ENCODE peak calls at places on chromosome 10, in nine cellular contexts. E, R, N, J, T, W, Z, V and M are unnamed samples.

GRCh38 chr10:45071043-45071813 is 70.5 kb downstream of the ZNF22 start:
- DNase-seq in J (no peak), R (no peak), E (no peak), T (no peak), W (no peak), V (no peak), N (no peak), Z (no peak), M (no peak)

GRCh38 chr10:55631071-55631654 is 729.9 kb downstream of the ZWINT start:
- DNase-seq in T (peak; percentile 80), V (peak; percentile 54), J (no peak), R (peak; percentile 34), W (no peak), N (no peak), E (peak; percentile 86), Z (peak; percentile 31), M (no peak)

GRCh38 chr10:82282782-82283456 is 407.9 kb downstream of the NRG3 start:
- DNase-seq in E (no peak), N (no peak), T (no peak), Z (no peak), W (no peak), R (no peak), J (no peak), V (no peak), M (no peak)

GRCh38 chr10:49072166-49072885 is 43.0 kb downstream of the VSTM4 start:
- DNase-seq in R (no peak), W (no peak), N (no peak), T (no peak), E (no peak), Z (no peak), J (no peak), V (no peak), M (no peak)

GRCh38 chr10:20814116-20814515 is 83.0 kb downstream of the NEBL start:
- DNase-seq in T (no peak), V (no peak), W (no peak), R (no peak), Z (no peak), N (no peak), J (no peak), E (no peak), M (no peak)

GRCh38 chr10:97426776-97427570 is 982 bp downstream of the PGAM1 start:
- DNase-seq in J (no peak), V (no peak), N (no peak), Z (no peak), R (no peak), W (no peak), E (peak; percentile 74), T (no peak), M (no peak)

GRCh38 chr10:118342638-118343020 is 505 bp upstream of the FAM204A start:
- DNase-seq in R (no peak), J (no peak), V (no peak), Z (no peak), T (no peak), W (no peak), E (no peak), N (no peak), M (no peak)

GRCh38 chr10:62860946-62861345 is 44.8 kb upstream of the EGR2 start:
- DNase-seq in N (no peak), T (no peak), R (no peak), J (no peak), W (no peak), V (no peak), Z (no peak), E (no peak), M (no peak)

GRCh38 chr10:120369831-120370230 is 87.2 kb upstream of the PLPP4 start:
- DNase-seq in W (no peak), E (no peak), T (no peak), J (no peak), R (no peak), V (no peak), Z (no peak), N (no peak), M (no peak)

GRCh38 chr10:66586073-66586472 is 339.8 kb upstream of the LRRTM3 start:
- DNase-seq in W (no peak), R (no peak), J (no peak), V (no peak), T (no peak), Z (peak; percentile 24), E (no peak), N (no peak), M (no peak)

GRCh38 chr10:50152792-50153272 is 85.1 kb downstream of the WASHC2A start:
- DNase-seq in Z (no peak), V (peak; percentile 52), R (no peak), J (no peak), T (peak; percentile 63), N (no peak), E (peak; percentile 72), W (no peak), M (peak; percentile 9)

GRCh38 chr10:91756286-91756685 is 41.9 kb upstream of the TNKS2 start:
- DNase-seq in Z (no peak), J (no peak), W (no peak), E (no peak), T (no peak), N (no peak), V (no peak), R (no peak), M (no peak)

GRCh38 chr10:73131295-73131694 is 21.0 kb downstream of the NUDT13 start:
- DNase-seq in T (no peak), Z (no peak), R (no peak), W (no peak), V (no peak), J (no peak), N (no peak), E (no peak), M (no peak)

GRCh38 chr10:100735345-100736143 is 9.8 kb upstream of the PAX2 start:
- DNase-seq in R (no peak), T (peak; percentile 57), Z (no peak), V (no peak), J (no peak), N (no peak), E (no peak), W (no peak), M (no peak)

GRCh38 chr10:86813101-86813500 is 56.7 kb downstream of the BMPR1A start:
- DNase-seq in E (no peak), N (no peak), Z (no peak), R (no peak), W (no peak), J (no peak), T (no peak), V (no peak), M (no peak)

GRCh38 chr10:103676058-103676785 is 179.2 kb downstream of the SH3PXD2A start:
- DNase-seq in N (peak; percentile 82), Z (no peak), V (no peak), R (no peak), T (no peak), E (no peak), J (no peak), W (peak; percentile 84), M (peak; percentile 74)
- H3K4me1 ChIP-seq in N (no peaks in the 10 kb centered on the region), Z (peaks cover 11% of the 10 kb centered on the region), V (peaks cover 39% of the 10 kb centered on the region), R (peaks cover 18% of the 10 kb centered on the region), T (peaks cover 36% of the 10 kb centered on the region), E (peaks cover 35% of the 10 kb centered on the region), J (peaks cover 26% of the 10 kb centered on the region), W (peaks cover 11% of the 10 kb centered on the region), M (peaks cover 3% of the 10 kb centered on the region)

DNA sequence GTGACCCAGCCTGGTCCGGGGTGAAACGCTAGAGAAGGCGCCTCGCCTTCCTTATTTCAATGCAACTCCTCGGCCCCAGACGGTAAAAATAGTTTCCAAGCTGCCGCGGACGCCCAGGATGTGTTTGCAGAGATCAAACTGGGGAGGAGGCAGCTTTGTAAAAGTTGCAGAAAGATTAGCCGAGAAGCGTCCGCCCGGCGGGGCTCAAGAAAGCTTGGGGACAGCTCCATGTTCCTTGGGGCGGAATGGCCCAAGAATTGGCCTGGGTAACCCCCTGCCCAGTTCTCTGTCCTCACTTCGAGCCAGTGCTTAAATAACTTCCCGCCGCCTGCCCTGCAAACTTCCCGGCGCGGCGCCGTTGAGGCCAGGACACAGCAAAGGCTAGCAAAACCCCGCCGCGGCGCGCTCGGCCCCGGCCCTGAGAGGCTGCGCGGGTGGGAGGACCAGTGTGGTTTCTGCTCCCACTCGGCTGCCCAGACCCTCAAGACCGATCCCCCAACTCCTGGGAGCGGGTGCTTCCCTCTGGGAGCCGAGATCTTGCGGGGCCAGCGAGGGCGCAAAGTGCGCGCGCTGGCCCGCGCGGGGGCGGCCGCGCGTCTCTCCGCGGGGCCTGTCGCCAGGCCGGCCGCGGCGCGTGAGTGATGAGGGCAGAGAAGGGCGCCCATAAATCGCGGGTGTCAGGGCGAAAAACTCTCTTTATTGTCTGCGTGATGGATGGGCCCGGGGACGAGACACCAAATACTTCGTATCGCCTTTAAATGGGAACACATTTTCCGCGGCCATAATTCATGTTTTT is 6.3 kb upstream of the ZNF503 start:
- DNase-seq in T (peak; percentile 78), W (peak; percentile 77), Z (peak; percentile 21), N (no peak), E (peak; percentile 90), V (peak; percentile 69), R (peak; percentile 68), J (no peak), M (peak; percentile 56)
- H3K27me3 ChIP-seq in T (peaks cover 7% of the 10 kb centered on the region), W (no peaks in the 10 kb centered on the region), Z (peaks cover 19% of the 10 kb centered on the region), N (no peaks in the 10 kb centered on the region), E (peaks cover 80% of the 10 kb centered on the region), V (peaks cover 10% of the 10 kb centered on the region), R (no peaks in the 10 kb centered on the region), J (peaks cover 12% of the 10 kb centered on the region), M (no peaks in the 10 kb centered on the region)

GRCh38 chr10:71548494-71548846 is 151.8 kb downstream of the CDH23 start:
- DNase-seq in E (no peak), R (no peak), N (no peak), W (no peak), J (no peak), T (no peak), V (no peak), Z (no peak), M (no peak)

GRCh38 chr10:71547841-71548493 is 151.2 kb downstream of the CDH23 start:
- DNase-seq in R (peak; percentile 80), E (no peak), W (peak; percentile 71), T (peak; percentile 82), V (peak; percentile 76), N (no peak), Z (no peak), J (no peak), M (no peak)

GRCh38 chr10:71545001-71545400 is 148.3 kb downstream of the CDH23 start:
- DNase-seq in R (no peak), J (no peak), Z (no peak), V (no peak), E (no peak), T (no peak), N (no peak), W (no peak), M (no peak)

GRCh38 chr10:71546220-71546619 is 149.5 kb downstream of the CDH23 start:
- DNase-seq in W (no peak), V (no peak), R (no peak), T (no peak), N (no peak), J (no peak), E (no peak), Z (no peak), M (no peak)

DNA sequence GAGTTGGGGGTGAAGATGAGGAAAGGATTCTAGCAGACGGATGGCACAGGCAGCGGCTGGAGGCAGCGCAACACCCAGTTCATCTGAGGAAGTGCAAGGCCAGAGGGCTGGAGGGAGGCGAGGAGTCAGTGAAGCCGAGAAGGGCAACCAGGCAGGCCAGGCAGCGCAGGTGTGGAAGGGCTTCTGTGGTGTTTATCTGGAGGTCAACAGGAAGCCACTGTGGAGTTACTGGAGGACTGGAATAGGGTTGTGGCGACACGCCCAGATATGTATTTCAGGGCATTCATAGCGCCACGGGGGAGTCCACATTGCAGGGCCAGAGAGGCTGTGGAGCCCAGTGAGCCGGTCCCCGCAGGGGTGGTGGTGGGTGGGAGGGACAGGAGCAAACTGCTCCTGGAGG is 150.6 kb downstream of the CDH23 start:
- DNase-seq in R (no peak), T (no peak), V (no peak), J (no peak), E (no peak), W (no peak), Z (no peak), N (no peak), M (no peak)
- H3K27ac ChIP-seq in R (no peak overlapping the region), T (no peak overlapping the region), V (no peak overlapping the region), J (no peak overlapping the region), E (peak overlapping the region; percentile 23), W (no peak overlapping the region), Z (no peak overlapping the region), N (no peak overlapping the region), M (no peak overlapping the region)

GRCh38 chr10:119346063-119346835 is 138.9 kb downstream of the GRK5 start:
- DNase-seq in Z (no peak), J (no peak), W (no peak), R (peak; percentile 34), T (peak; percentile 54), E (no peak), V (no peak), N (no peak), M (no peak)
- H3K4me1 ChIP-seq in Z (peaks cover 11% of the 10 kb centered on the region), J (no peaks in the 10 kb centered on the region), W (peaks cover 38% of the 10 kb centered on the region), R (peaks cover 43% of the 10 kb centered on the region), T (peaks cover 53% of the 10 kb centered on the region), E (peaks cover 32% of the 10 kb centered on the region), V (peaks cover 51% of the 10 kb centered on the region), N (no peaks in the 10 kb centered on the region), M (peaks cover 8% of the 10 kb centered on the region)